ENCODE peak calls at places on chromosomes 3 and 15, in six cellular contexts. N is retina; V is anterior cingulate cortex; D is T-helper 22 cell; U is MM.1S; H is central memory CD4-positive, alpha-beta T cell. Z is an unnamed sample.

GRCh38 chr3:19972056-19972455 is 25.2 kb downstream of the RAB5A start:
- DNase-seq in N (no peak), V (no peak), D (no peak), U (no peak), H (no peak), Z (no peak)

GRCh38 chr15:76904461-76905012 is 603 bp downstream of the SCAPER start:
- DNase-seq in N (peak), V (peak), D (no peak), U (no peak), H (peak), Z (no peak)

GRCh38 chr15:25893621-25894020 is 30.5 kb upstream of the ATP10A start:
- DNase-seq in N (no peak), V (no peak), D (no peak), U (no peak), H (no peak), Z (no peak)

GRCh38 chr15:82317091-82317489 is 32.2 kb downstream of the GOLGA6L10 start:
- DNase-seq in N (no peak), V (no peak), D (no peak), U (no peak), H (no peak), Z (no peak)

GRCh38 chr3:138362536-138362935 is 14.2 kb downstream of the MRAS start:
- DNase-seq in N (no peak), V (no peak), D (no peak), U (no peak), H (no peak), Z (no peak)

GRCh38 chr3:190614466-190615384 is 100.8 kb downstream of the IL1RAP start:
- DNase-seq in N (no peak), V (no peak), D (no peak), U (no peak), H (no peak), Z (no peak)

GRCh38 chr3:3683261-3683660 is 116.0 kb upstream of the LRRN1 start:
- DNase-seq in N (no peak), V (no peak), D (no peak), U (no peak), H (no peak), Z (no peak)

GRCh38 chr3:146050700-146051099 is 110.3 kb downstream of the PLOD2 start:
- DNase-seq in N (no peak), V (no peak), D (no peak), U (no peak), H (no peak), Z (no peak)

GRCh38 chr3:141410861-141411771 is 42.8 kb downstream of the ZBTB38 start:
- DNase-seq in N (no peak), V (no peak), D (peak), U (peak), H (peak), Z (no peak)

GRCh38 chr15:65980824-65981456 is 111.6 kb downstream of the RAB11A start:
- DNase-seq in N (peak), V (no peak), D (no peak), U (peak), H (no peak), Z (no peak)

GRCh38 chr3:4247391-4247790 is 55.8 kb upstream of the SETMAR start:
- DNase-seq in N (no peak), V (no peak), D (no peak), U (no peak), H (no peak), Z (no peak)

GRCh38 chr15:56871867-56872266 is 46.6 kb upstream of the TCF12 start:
- DNase-seq in N (no peak), V (no peak), D (no peak), U (no peak), H (no peak), Z (no peak)

GRCh38 chr3:137761099-137761562 is 3.0 kb upstream of the SOX14 start:
- DNase-seq in N (peak), V (no peak), D (no peak), U (no peak), H (no peak), Z (no peak)

GRCh38 chr3:172685331-172686214 is 25.3 kb downstream of the NCEH1 start:
- DNase-seq in N (no peak), V (no peak), D (no peak), U (no peak), H (no peak), Z (no peak)

GRCh38 chr15:59160880-59161593 is 45.6 kb upstream of the LDHAL6B start:
- DNase-seq in N (peak), V (no peak), D (no peak), U (peak), H (no peak), Z (no peak)

GRCh38 chr3:54843352-54843751 is 84.5 kb downstream of the LRTM1 start:
- DNase-seq in N (no peak), V (no peak), D (no peak), U (no peak), H (no peak), Z (no peak)

GRCh38 chr15:46461416-46461815 is 826.6 kb downstream of the SQOR start:
- DNase-seq in N (no peak), V (no peak), D (no peak), U (no peak), H (no peak), Z (no peak)

GRCh38 chr15:73538123-73538522 is 95.1 kb downstream of the NPTN start:
- DNase-seq in N (no peak), V (no peak), D (no peak), U (no peak), H (no peak), Z (no peak)

GRCh38 chr3:52537165-52537635 is 795 bp downstream of the UQCC5 start:
- DNase-seq in N (no peak), V (no peak), D (no peak), U (no peak), H (no peak), Z (no peak)

GRCh38 chr3:77256584-77257488 is 216.9 kb downstream of the ROBO2 start:
- DNase-seq in N (no peak), V (no peak), D (no peak), U (no peak), H (no peak), Z (no peak)

GRCh38 chr3:178739720-178740119 is 203.5 kb downstream of the KCNMB2 start:
- DNase-seq in N (no peak), V (no peak), D (no peak), U (no peak), H (no peak), Z (no peak)

GRCh38 chr15:89021224-89021623 is 67.0 kb upstream of the ABHD2 start:
- DNase-seq in N (no peak), V (no peak), D (no peak), U (no peak), H (no peak), Z (no peak)

GRCh38 chr15:99450896-99451358 is 114.9 kb upstream of the MEF2A start:
- DNase-seq in N (no peak), V (no peak), D (no peak), U (no peak), H (peak), Z (no peak)

GRCh38 chr3:85589145-85589544 is 630.4 kb downstream of the CADM2 start:
- DNase-seq in N (no peak), V (no peak), D (no peak), U (no peak), H (no peak), Z (peak)

GRCh38 chr3:194023501-194024280 is 112.3 kb upstream of the HES1 start:
- DNase-seq in N (no peak), V (no peak), D (no peak), U (no peak), H (no peak), Z (no peak)

GRCh38 chr15:69643476-69643875 is 190.9 kb downstream of the RPLP1 start:
- DNase-seq in N (no peak), V (no peak), D (no peak), U (no peak), H (no peak), Z (no peak)

GRCh38 chr3:72694398-72694797 is 153.8 kb downstream of the SHQ1 start:
- DNase-seq in N (no peak), V (no peak), D (no peak), U (no peak), H (no peak), Z (peak)

GRCh38 chr3:40690696-40691597 is 166.2 kb downstream of the ZNF621 start:
- DNase-seq in N (no peak), V (no peak), D (no peak), U (no peak), H (no peak), Z (no peak)

GRCh38 chr15:69893863-69894262 is 203.9 kb downstream of the TLE3 start:
- DNase-seq in N (peak), V (peak), D (no peak), U (no peak), H (no peak), Z (peak)

GRCh38 chr3:42535981-42536784 is 33.7 kb downstream of the VIPR1 start:
- DNase-seq in N (no peak), V (no peak), D (no peak), U (peak), H (peak), Z (no peak)

GRCh38 chr3:109922898-109923297 is 585.6 kb upstream of the DPPA4 start:
- DNase-seq in N (no peak), V (no peak), D (no peak), U (no peak), H (no peak), Z (no peak)

GRCh38 chr3:69494091-69494659 is 108.3 kb upstream of the FRMD4B start:
- DNase-seq in N (no peak), V (no peak), D (no peak), U (no peak), H (no peak), Z (no peak)

GRCh38 chr3:47009225-47010049 is 30.0 kb downstream of the NBEAL2 start:
- DNase-seq in N (peak), V (peak), D (peak), U (no peak), H (peak), Z (peak)

GRCh38 chr3:185959609-185960517 is 22.0 kb upstream of the TRA2B start:
- DNase-seq in N (no peak), V (no peak), D (no peak), U (no peak), H (no peak), Z (no peak)

GRCh38 chr3:99498544-99499234 is 139.7 kb upstream of the COL8A1 start:
- DNase-seq in N (peak), V (no peak), D (no peak), U (no peak), H (no peak), Z (no peak)

GRCh38 chr15:56019060-56019793 is 25.8 kb upstream of the NEDD4 start:
- DNase-seq in N (no peak), V (no peak), D (no peak), U (no peak), H (no peak), Z (no peak)